ENCODE peak calls at places on chromosomes 11 and 22, in five cellular contexts. G is astrocyte of the hippocampus, F is AG20443, K is GM18507, T is MG63. I is an unnamed sample.

GRCh38 chr11:31786996-31787685 is 24.0 kb downstream of the PAX6 start:
- DNase-seq in G (no peak), F (no peak), K (no peak), T (no peak), I (no peak)

GRCh38 chr22:38415561-38416321 is 39.3 kb downstream of the KCNJ4 start:
- DNase-seq in G (no peak), F (no peak), K (no peak), T (no peak), I (no peak)

GRCh38 chr11:87081358-87081757 is 43.6 kb downstream of the TMEM135 start:
- DNase-seq in G (no peak), F (no peak), K (peak), T (no peak), I (no peak)

GRCh38 chr11:122213111-122213510 is 97.1 kb upstream of the BLID start:
- DNase-seq in G (no peak), F (no peak), K (no peak), T (no peak), I (no peak)

GRCh38 chr11:129326921-129327320 is 48.7 kb upstream of the BARX2 start:
- DNase-seq in G (no peak), F (no peak), K (no peak), T (no peak), I (no peak)

GRCh38 chr22:40310081-40310770 is 36.1 kb upstream of the ADSL start:
- DNase-seq in G (peak), F (peak), K (no peak), T (peak), I (no peak)

GRCh38 chr11:125364085-125364822 is 131.8 kb downstream of the FEZ1 start:
- DNase-seq in G (no peak), F (peak), K (no peak), T (peak), I (no peak)

GRCh38 chr11:27640954-27641353 is 59.3 kb downstream of the BDNF start:
- DNase-seq in G (no peak), F (no peak), K (no peak), T (no peak), I (no peak)

GRCh38 chr11:45798793-45799441 is 6.0 kb upstream of the SLC35C1 start:
- DNase-seq in G (no peak), F (peak), K (no peak), T (no peak), I (no peak)

GRCh38 chr11:56700242-56700918 is 1.5 kb downstream of the OR9G1 start:
- DNase-seq in G (no peak), F (no peak), K (no peak), T (no peak), I (no peak)

GRCh38 chr11:118152552-118153471 is at the start of gene SCN4B:
- DNase-seq in G (peak), F (peak), K (no peak), T (peak), I (no peak)

I was measured in GM12864.